ENCODE peak calls at places on chromosomes 4 and X, in seven cellular contexts. D, Q, U, A, X, L and P are unnamed samples.

GRCh38 chr4:4455199-4455865 is 68.4 kb downstream of the NSG1 start:
- DNase-seq in D (no peak), Q (no peak), U (no peak), A (no peak), X (no peak), L (no peak), P (no peak)

GRCh38 chr4:98150092-98150761 is 7.0 kb upstream of the STPG2 start:
- DNase-seq in D (no peak), Q (no peak), U (no peak), A (no peak), X (no peak), L (no peak), P (no peak)

GRCh38 chrX:48505481-48505880 is 3.3 kb upstream of the PORCN start:
- DNase-seq in D (no peak), Q (no peak), U (no peak), A (no peak), X (no peak), L (no peak), P (no peak)

GRCh38 chr4:108072300-108072699 is 82.6 kb downstream of the HADH start:
- DNase-seq in D (no peak), Q (no peak), U (no peak), A (no peak), X (no peak), L (peak), P (peak)

GRCh38 chr4:123546123-123546654 is 149.6 kb downstream of the SPRY1 start:
- DNase-seq in D (no peak), Q (peak), U (no peak), A (no peak), X (no peak), L (no peak), P (no peak)

GRCh38 chrX:124239911-124240310 is 92.5 kb upstream of the TEX13D start:
- DNase-seq in D (no peak), Q (no peak), U (no peak), A (no peak), X (no peak), L (peak), P (no peak)

GRCh38 chrX:129768586-129769466 is 10.9 kb upstream of the SASH3 start:
- DNase-seq in D (no peak), Q (no peak), U (no peak), A (no peak), X (no peak), L (no peak), P (no peak)

GRCh38 chr4:60890743-60891142 is 309.4 kb upstream of the ADGRL3 start:
- DNase-seq in D (no peak), Q (no peak), U (no peak), A (no peak), X (no peak), L (no peak), P (no peak)

GRCh38 chr4:120071192-120071795 is 4.6 kb upstream of the MAD2L1 start:
- DNase-seq in D (peak), Q (peak), U (peak), A (peak), X (peak), L (peak), P (peak)

GRCh38 chr4:10183462-10183861 is 66.9 kb upstream of the WDR1 start:
- DNase-seq in D (no peak), Q (no peak), U (no peak), A (no peak), X (no peak), L (no peak), P (no peak)

GRCh38 chr4:89268572-89269180 is 38.9 kb downstream of the GPRIN3 start:
- DNase-seq in D (no peak), Q (no peak), U (no peak), A (no peak), X (no peak), L (no peak), P (no peak)

GRCh38 chr4:98519268-98519993 is 139.0 kb downstream of the TSPAN5 start:
- DNase-seq in D (no peak), Q (no peak), U (no peak), A (no peak), X (no peak), L (no peak), P (no peak)

GRCh38 chrX:149830192-149830873 is 48.6 kb downstream of the MAGEA9 start:
- DNase-seq in D (no peak), Q (no peak), U (peak), A (peak), X (no peak), L (peak), P (no peak)

GRCh38 chr4:109359040-109359646 is 56.7 kb upstream of the COL25A1 start:
- DNase-seq in D (no peak), Q (no peak), U (no peak), A (no peak), X (no peak), L (no peak), P (no peak)

GRCh38 chrX:152575331-152575730 is 62.4 kb upstream of the GABRQ start:
- DNase-seq in D (no peak), Q (no peak), U (no peak), A (no peak), X (no peak), L (no peak), P (no peak)

GRCh38 chrX:152810403-152810802 is 20.2 kb downstream of the CETN2 start:
- DNase-seq in D (peak), Q (no peak), U (peak), A (no peak), X (no peak), L (no peak), P (peak)

GRCh38 chrX:10526442-10526841 is 93.9 kb downstream of the MID1 start:
- DNase-seq in D (no peak), Q (no peak), U (no peak), A (no peak), X (no peak), L (no peak), P (no peak)

GRCh38 chr4:183071222-183071621 is 27.8 kb upstream of the WWC2 start:
- DNase-seq in D (no peak), Q (no peak), U (no peak), A (no peak), X (no peak), L (no peak), P (no peak)

GRCh38 chr4:140219567-140219966 is 65.6 kb upstream of the MAML3 start:
- DNase-seq in D (no peak), Q (no peak), U (peak), A (peak), X (no peak), L (no peak), P (no peak)

GRCh38 chrX:128517691-128518090 is 465.5 kb upstream of the ACTRT1 start:
- DNase-seq in D (no peak), Q (no peak), U (no peak), A (no peak), X (no peak), L (no peak), P (no peak)

GRCh38 chr4:3250956-3251690 is 2.2 kb downstream of the MSANTD1 start:
- DNase-seq in D (peak), Q (no peak), U (no peak), A (peak), X (no peak), L (no peak), P (no peak)

GRCh38 chrX:132023896-132024386 is 839 bp downstream of the STK26 start:
- DNase-seq in D (no peak), Q (no peak), U (peak), A (no peak), X (peak), L (peak), P (no peak)

GRCh38 chrX:109797311-109797975 is 64.4 kb upstream of the ACSL4 start:
- DNase-seq in D (no peak), Q (no peak), U (no peak), A (no peak), X (no peak), L (no peak), P (no peak)

GRCh38 chrX:130299279-130300009 is 30.7 kb upstream of the ZNF280C start:
- DNase-seq in D (peak), Q (no peak), U (no peak), A (peak), X (no peak), L (no peak), P (peak)

GRCh38 chr4:57122959-57123358 is 12.8 kb upstream of the IGFBP7 start:
- DNase-seq in D (no peak), Q (no peak), U (no peak), A (no peak), X (no peak), L (no peak), P (no peak)

GRCh38 chr4:186604124-186604627 is 48.8 kb upstream of the MTNR1A start:
- DNase-seq in D (no peak), Q (no peak), U (no peak), A (no peak), X (no peak), L (no peak), P (peak)